ENCODE peak calls at places on chromosomes 16 and 17, in eight cellular contexts. K is GM23338; Z is CD4-positive, alpha-beta memory T cell; V is sigmoid colon; W is fibroblast of lung; P is cardiac muscle cell; I is Peyer's patch; F is A549. A is an unnamed sample.

GRCh38 chr16:57394444-57394843 is 10.1 kb upstream of the CCL17 start:
- DNase-seq in Z (no peak), K (no peak), W (peak), I (no peak), F (no peak), V (no peak), P (no peak), A (no peak)

GRCh38 chr16:86565644-86566511 is 751 bp upstream of the FOXC2 start:
- DNase-seq in K (peak), W (no peak), F (no peak), Z (no peak), I (no peak), V (no peak), P (peak), A (peak)

GRCh38 chr17:74598346-74599022 is 6.4 kb upstream of the CD300LD start:
- DNase-seq in K (no peak), V (no peak), F (no peak), I (no peak), Z (no peak), P (no peak), W (no peak), A (no peak)

GRCh38 chr16:27237229-27238015 is 31.1 kb downstream of the NSMCE1 start:
- DNase-seq in W (peak), Z (peak), F (no peak), P (no peak), V (peak), I (peak), K (peak), A (no peak)

GRCh38 chr17:44878627-44879221 is 20.5 kb downstream of the EFTUD2 start:
- DNase-seq in I (no peak), W (peak), V (no peak), K (peak), P (peak), Z (no peak), F (peak), A (peak)

GRCh38 chr16:85522842-85523601 is 90.1 kb upstream of the GSE1 start:
- DNase-seq in K (no peak), W (peak), Z (no peak), I (no peak), P (no peak), V (peak), F (no peak), A (no peak)

GRCh38 chr16:919658-920631 is 50.8 kb downstream of the LMF1 start:
- DNase-seq in P (no peak), F (no peak), K (no peak), W (peak), Z (no peak), I (no peak), V (peak), A (no peak)

GRCh38 chr17:61401280-61402072 is 1.8 kb downstream of the TBX2 start:
- DNase-seq in I (no peak), Z (no peak), F (no peak), W (peak), V (no peak), P (peak), K (no peak), A (peak)

GRCh38 chr17:71327376-71328059 is 793.3 kb upstream of the SOX9 start:
- DNase-seq in V (no peak), I (no peak), F (no peak), P (no peak), W (peak), Z (no peak), K (no peak), A (no peak)

GRCh38 chr16:89720859-89721643 is at the start of the genes VPS9D1 and ZNF276:
- DNase-seq in K (peak), Z (peak), I (peak), V (peak), P (peak), F (peak), W (peak), A (peak)

GRCh38 chr17:66542183-66542966 is 240.0 kb downstream of the PRKCA start:
- DNase-seq in I (no peak), V (no peak), K (no peak), Z (no peak), W (peak), P (no peak), F (no peak), A (no peak)

GRCh38 chr17:68613739-68614298 is 12.7 kb upstream of the FAM20A start:
- DNase-seq in V (no peak), I (no peak), K (peak), Z (no peak), P (peak), W (peak), F (peak), A (peak)

GRCh38 chr17:55320594-55321506 is 56.1 kb downstream of the HLF start:
- DNase-seq in K (no peak), P (no peak), I (no peak), W (peak), F (no peak), Z (no peak), V (no peak), A (peak)

GRCh38 chr17:32849879-32850278 is 27.0 kb downstream of the MYO1D start:
- DNase-seq in Z (no peak), I (no peak), W (no peak), K (no peak), V (no peak), F (no peak), P (no peak), A (no peak)

GRCh38 chr17:49373115-49373514 is 11.1 kb upstream of the ZNF652 start:
- DNase-seq in Z (no peak), K (no peak), P (no peak), V (peak), I (no peak), W (no peak), F (no peak), A (no peak)

GRCh38 chr17:38428150-38428642 is at the start of gene ARHGAP23:
- DNase-seq in F (peak), W (peak), K (peak), V (peak), Z (peak), P (peak), I (peak), A (peak)

GRCh38 chr17:55601874-55602364 is 90.7 kb upstream of the SMIM36 start:
- DNase-seq in K (peak), F (peak), Z (peak), I (no peak), P (peak), V (no peak), W (peak), A (peak)

GRCh38 chr17:2394775-2395191 is 6.1 kb downstream of the MNT start:
- DNase-seq in V (peak), I (no peak), K (no peak), F (no peak), Z (no peak), P (no peak), W (no peak), A (no peak)

GRCh38 chr17:17781591-17782424 is 55.0 kb downstream of the SREBF1 start:
- DNase-seq in P (peak), F (peak), I (no peak), K (peak), W (peak), Z (peak), V (peak), A (peak)

GRCh38 chr17:68324114-68324513 is 32.8 kb downstream of the ARSG start:
- DNase-seq in P (no peak), V (no peak), Z (no peak), F (no peak), K (no peak), I (no peak), W (no peak), A (no peak)

GRCh38 chr17:2883544-2884203 is 87.4 kb downstream of the RAP1GAP2 start:
- DNase-seq in K (no peak), W (peak), I (no peak), P (no peak), F (peak), V (no peak), Z (no peak), A (peak)

GRCh38 chr17:79777166-79777843 is 643 bp upstream of the CBX2 start:
- DNase-seq in W (peak), P (peak), K (peak), I (no peak), Z (peak), V (peak), F (peak), A (peak)

GRCh38 chr16:15811778-15812750 is 44.8 kb downstream of the MYH11 start:
- DNase-seq in W (peak), Z (no peak), V (peak), K (peak), F (peak), P (peak), I (no peak), A (peak)

GRCh38 chr16:88781140-88782077 is 3.6 kb downstream of the PIEZO1 start:
- DNase-seq in V (no peak), I (peak), F (no peak), P (no peak), K (no peak), W (no peak), Z (peak), A (no peak)

GRCh38 chr16:88289549-88290344 is 93.0 kb upstream of the ZNF469 start:
- DNase-seq in P (no peak), K (no peak), I (no peak), W (no peak), Z (no peak), V (no peak), F (no peak), A (no peak)

GRCh38 chr17:65055708-65056638 is 567 bp downstream of the GNA13 start:
- DNase-seq in P (peak), K (peak), Z (peak), I (peak), V (peak), F (peak), W (peak), A (peak)

DNA sequence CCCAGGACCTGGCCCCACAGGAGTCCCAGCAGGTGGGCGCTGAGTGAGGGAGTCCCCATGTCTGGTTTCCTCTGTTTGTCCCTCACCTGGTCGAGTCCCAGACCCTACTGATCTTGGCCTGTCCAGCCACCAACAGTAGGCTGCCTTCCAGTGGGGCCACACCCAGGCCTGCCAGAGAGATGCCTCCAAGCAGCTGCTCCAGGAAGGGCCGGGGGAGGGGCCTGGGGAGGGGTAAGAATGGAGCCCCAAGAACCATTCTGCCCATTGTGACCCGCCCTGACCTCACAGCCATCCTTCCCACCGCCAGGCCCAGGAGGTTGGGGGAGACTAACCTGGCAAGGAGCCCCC is 736 bp downstream of the SPATA20 start:
- DNase-seq in K (no peak), F (peak), P (no peak), W (no peak), V (no peak), Z (no peak), I (no peak), A (no peak)
- H3K27ac ChIP-seq in K (no peak), F (peak), P (no peak), W (peak), V (peak), Z (peak), I (peak), A (no peak)

GRCh38 chr17:15777717-15778116 is 45.6 kb downstream of the TBC1D26 start:
- DNase-seq in Z (no peak), V (no peak), W (no peak), I (no peak), F (no peak), P (no peak), K (no peak), A (no peak)

GRCh38 chr17:15777297-15777696 is 45.2 kb downstream of the TBC1D26 start:
- DNase-seq in I (no peak), W (no peak), Z (no peak), F (no peak), K (no peak), V (no peak), P (no peak), A (no peak)

GRCh38 chr17:15779119-15779518 is 47.0 kb downstream of the TBC1D26 start:
- DNase-seq in W (no peak), V (no peak), F (no peak), P (no peak), I (no peak), K (no peak), Z (no peak), A (no peak)

GRCh38 chr17:15780188-15780587 is 48.1 kb downstream of the TBC1D26 start:
- DNase-seq in F (no peak), P (no peak), V (no peak), I (no peak), Z (no peak), K (no peak), W (no peak), A (no peak)

GRCh38 chr17:15782809-15783208 is 50.7 kb downstream of the TBC1D26 start:
- DNase-seq in V (peak), F (no peak), I (peak), W (peak), P (no peak), Z (peak), K (peak), A (no peak)
- H3K27ac ChIP-seq in V (peak), F (no peak), I (no peak), W (no peak), P (no peak), Z (no peak), K (no peak), A (no peak)

GRCh38 chr17:48103379-48103715 is 2.1 kb upstream of the CBX1 start:
- DNase-seq in P (no peak), F (no peak), Z (no peak), I (no peak), K (no peak), V (peak), W (no peak), A (no peak)

GRCh38 chr17:48100160-48100559 is 1.1 kb downstream of the CBX1 start:
- DNase-seq in W (no peak), F (no peak), K (no peak), V (peak), P (no peak), I (no peak), Z (no peak), A (no peak)

GRCh38 chr17:48100591-48101011 is 677 bp downstream of the CBX1 start:
- DNase-seq in W (peak), K (peak), P (peak), V (peak), I (peak), F (peak), Z (no peak), A (peak)

GRCh38 chr17:48102700-48103378 is 1.6 kb upstream of the CBX1 start:
- DNase-seq in I (no peak), Z (peak), K (no peak), F (peak), V (peak), P (no peak), W (no peak), A (no peak)

DNA sequence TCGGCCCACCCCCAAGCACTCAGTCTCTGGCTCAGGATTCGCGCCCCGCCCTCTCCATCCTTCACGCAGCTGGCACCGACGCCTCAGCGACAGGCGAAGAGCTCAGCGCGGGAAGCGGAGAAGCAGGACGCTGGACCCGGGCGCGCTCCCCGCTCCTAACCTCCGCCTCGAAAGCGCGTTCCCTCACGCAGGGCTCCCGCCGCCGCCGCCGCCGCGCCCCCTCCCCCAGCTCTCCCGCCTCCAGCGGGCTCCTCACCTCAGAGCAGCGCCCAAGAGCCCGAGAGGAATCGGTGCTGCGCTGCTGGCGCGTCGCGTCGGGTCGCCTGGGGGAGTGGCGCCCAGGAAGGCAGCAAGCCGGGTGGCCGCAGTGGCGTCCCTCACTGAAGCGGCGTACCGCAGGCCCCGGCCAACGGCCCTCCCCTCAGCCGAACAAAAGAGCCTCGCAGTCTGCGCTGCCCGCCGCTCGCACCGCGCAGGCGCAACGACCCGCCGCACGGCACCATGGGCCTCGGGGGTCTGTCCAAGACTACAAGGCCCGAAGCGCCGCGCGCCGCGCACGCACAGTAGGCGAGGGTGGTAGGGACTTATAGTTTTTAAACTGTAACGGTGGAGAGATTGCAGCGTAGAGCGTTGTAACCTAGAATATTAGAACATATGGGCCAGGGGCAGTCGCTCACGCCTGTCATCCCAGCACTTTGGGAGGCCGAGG is at the start of gene CBX1:
- DNase-seq in W (peak), P (peak), V (peak), K (peak), Z (peak), F (peak), I (peak), A (peak)
- H3K27ac ChIP-seq in W (peak), P (peak), V (peak), K (peak), Z (peak), F (peak), I (peak), A (peak)

DNA sequence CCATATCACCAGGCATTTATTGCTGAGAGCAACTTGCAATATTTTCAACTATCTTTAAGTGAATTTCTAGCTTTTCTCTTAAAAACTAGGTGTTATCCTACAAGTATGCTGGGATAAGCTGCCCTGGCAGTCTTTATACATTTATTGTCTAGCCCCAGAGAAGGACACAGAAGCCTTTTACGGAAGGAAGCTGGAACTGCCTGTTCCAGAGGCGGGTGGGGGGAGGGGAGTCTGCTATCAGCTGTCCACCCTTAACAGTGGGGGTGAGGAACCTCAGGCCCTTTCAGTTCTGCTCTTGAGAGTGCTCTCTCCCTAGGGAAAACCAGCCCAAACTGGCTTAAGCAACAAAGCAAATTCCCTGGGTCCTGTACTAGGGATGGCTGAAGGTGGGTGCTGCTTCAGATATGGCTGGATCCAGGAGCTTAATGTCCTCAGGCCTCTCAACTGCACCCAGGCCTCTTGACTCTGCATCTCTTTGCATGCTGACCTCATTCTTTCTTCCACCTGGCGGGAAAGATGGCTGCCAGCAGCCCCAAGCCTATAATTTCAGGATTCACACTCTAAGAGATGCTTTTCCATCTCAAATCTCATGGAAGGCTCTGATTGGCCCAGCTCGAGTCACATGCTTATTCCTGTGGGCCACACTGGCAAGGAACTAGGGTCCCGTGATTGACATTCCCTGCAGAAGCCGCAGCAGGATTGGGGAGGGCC is 16.6 kb downstream of the NAGPA start:
- DNase-seq in Z (no peak), F (no peak), P (no peak), I (no peak), W (no peak), K (no peak), V (no peak), A (no peak)
- H3K27ac ChIP-seq in Z (no peak), F (no peak), P (no peak), I (no peak), W (no peak), K (no peak), V (no peak), A (no peak)

GRCh38 chr17:75688209-75688771 is 21.2 kb downstream of the SAP30BP start:
- DNase-seq in W (no peak), I (no peak), K (no peak), P (no peak), Z (no peak), F (no peak), V (peak), A (no peak)

GRCh38 chr17:75692976-75693375 is 25.8 kb downstream of the SAP30BP start:
- DNase-seq in K (no peak), V (peak), F (no peak), Z (no peak), W (no peak), P (no peak), I (no peak), A (no peak)

GRCh38 chr17:75685508-75685907 is 18.4 kb downstream of the SAP30BP start:
- DNase-seq in V (peak), P (no peak), K (no peak), I (no peak), F (no peak), W (no peak), Z (no peak), A (no peak)

GRCh38 chr17:75691371-75692290 is 24.5 kb downstream of the SAP30BP start:
- DNase-seq in K (no peak), I (no peak), W (no peak), Z (no peak), P (no peak), F (no peak), V (peak), A (no peak)

GRCh38 chr17:75689441-75689873 is 22.3 kb downstream of the SAP30BP start:
- DNase-seq in F (no peak), W (no peak), I (peak), Z (peak), K (no peak), P (no peak), V (no peak), A (no peak)
- H3K27ac ChIP-seq in F (peak), W (no peak), I (peak), Z (no peak), K (peak), P (no peak), V (peak), A (no peak)

GRCh38 chr17:4715071-4715749 is 4.8 kb downstream of the ARRB2 start:
- DNase-seq in V (no peak), Z (peak), F (no peak), P (no peak), K (no peak), I (peak), W (no peak), A (no peak)
- H3K27ac ChIP-seq in V (no peak), Z (peak), F (no peak), P (no peak), K (no peak), I (peak), W (no peak), A (no peak)

GRCh38 chr17:27633312-27634025 is 2.5 kb downstream of the LGALS9 start:
- DNase-seq in V (no peak), F (no peak), P (no peak), Z (no peak), I (no peak), K (no peak), W (peak), A (no peak)
- H3K27ac ChIP-seq in V (peak), F (no peak), P (no peak), Z (no peak), I (peak), K (no peak), W (no peak), A (no peak)

GRCh38 chr17:73228748-73229236 is 32.9 kb downstream of the CPSF4L start:
- DNase-seq in W (peak), Z (no peak), F (peak), V (peak), P (no peak), K (peak), I (no peak), A (peak)
- H3K27ac ChIP-seq in W (peak), Z (no peak), F (peak), V (peak), P (no peak), K (peak), I (no peak), A (no peak)